ENCODE peak calls at places on chromosomes 4 and X, in ten cellular contexts. T is gastrocnemius medialis, N is epithelial cell of proximal tubule, P is endothelial cell of umbilical vein, W is OCI-LY7, V is cardiac fibroblast, X is AG04450, Y is stomach, S is endodermal cell, E is GM12865. I is an unnamed sample.

GRCh38 chrX:12113321-12113720 is 25.0 kb upstream of the FRMPD4 start:
- DNase-seq in T (no peak), N (no peak), P (no peak), W (no peak), V (peak; percentile 15), X (no peak), Y (no peak), S (no peak), E (no peak), I (no peak)

GRCh38 chr4:7960790-7961655 is 21.4 kb upstream of the AFAP1 start:
- DNase-seq in T (no peak), N (no peak), P (peak; percentile 96), W (no peak), V (peak; percentile 92), X (peak; percentile 99), Y (no peak), S (no peak), E (peak; percentile 41), I (peak; percentile 90)

GRCh38 chrX:53004038-53004437 is 44.6 kb upstream of the GPR173 start:
- DNase-seq in T (no peak), N (no peak), P (no peak), W (no peak), V (no peak), X (no peak), Y (no peak), S (no peak), E (no peak), I (no peak)

GRCh38 chr4:173218411-173219125 is 50.0 kb downstream of the GALNT7 start:
- DNase-seq in T (no peak), N (no peak), P (peak; percentile 83), W (no peak), V (peak; percentile 65), X (peak; percentile 16), Y (no peak), S (no peak), E (no peak), I (no peak)

GRCh38 chrX:72045141-72045540 is 86.6 kb downstream of the RTL5 start:
- DNase-seq in T (no peak), N (no peak), P (peak; percentile 18), W (no peak), V (no peak), X (no peak), Y (no peak), S (peak; percentile 58), E (no peak), I (peak; percentile 71)

GRCh38 chr4:22322996-22323395 is 192.9 kb downstream of the ADGRA3 start:
- DNase-seq in T (no peak), N (no peak), P (no peak), W (no peak), V (no peak), X (no peak), Y (no peak), S (no peak), E (no peak), I (no peak)

GRCh38 chrX:130715299-130715698 is 187.7 kb downstream of the ENOX2 start:
- DNase-seq in T (peak; percentile 2), N (no peak), P (no peak), W (no peak), V (peak; percentile 12), X (no peak), Y (no peak), S (no peak), E (no peak), I (no peak)

GRCh38 chr4:163536101-163536500 is 41.6 kb downstream of the TMA16 start:
- DNase-seq in T (no peak), N (no peak), P (no peak), W (no peak), V (no peak), X (peak; percentile 51), Y (no peak), S (no peak), E (no peak), I (no peak)

GRCh38 chr4:108620933-108621905 is 843 bp downstream of the RPL34 start:
- DNase-seq in T (no peak), N (no peak), P (peak; percentile 36), W (peak; percentile 13), V (peak; percentile 40), X (no peak), Y (no peak), S (no peak), E (no peak), I (peak; percentile 14)

GRCh38 chr4:108624263-108625056 is 4.1 kb downstream of the RPL34 start:
- DNase-seq in T (no peak), N (no peak), P (no peak), W (no peak), V (no peak), X (no peak), Y (no peak), S (no peak), E (no peak), I (no peak)

GRCh38 chr4:108620101-108620932 is at the start of gene RPL34:
- DNase-seq in T (peak; percentile 95), N (peak; percentile 93), P (peak; percentile 99), W (peak; percentile 98), V (peak; percentile 99), X (peak; percentile 96), Y (peak; percentile 96), S (peak; percentile 97), E (peak; percentile 98), I (peak; percentile 99)

GRCh38 chr4:108622828-108623227 is 2.5 kb downstream of the RPL34 start:
- DNase-seq in T (no peak), N (no peak), P (no peak), W (no peak), V (no peak), X (no peak), Y (no peak), S (no peak), E (no peak), I (no peak)

DNA sequence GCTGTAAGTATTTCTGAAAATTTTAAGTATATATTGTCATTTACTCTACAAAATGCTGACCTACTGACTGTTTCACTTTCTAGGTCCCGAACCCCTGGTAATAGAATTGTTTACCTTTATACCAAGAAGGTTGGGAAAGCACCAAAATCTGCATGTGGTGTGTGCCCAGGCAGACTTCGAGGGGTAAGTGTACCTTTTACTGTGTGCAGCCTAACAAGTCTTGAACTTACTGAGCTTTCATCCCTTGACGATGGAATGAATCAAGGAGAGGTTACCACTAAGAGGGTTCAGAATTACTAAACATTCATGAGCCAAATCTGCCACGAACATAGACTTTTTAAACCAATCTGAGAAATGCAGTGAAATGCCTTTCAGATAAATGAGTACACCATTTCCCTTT is 1.6 kb downstream of the RPL34 start:
- DNase-seq in T (no peak), N (no peak), P (no peak), W (no peak), V (no peak), X (no peak), Y (no peak), S (no peak), E (no peak), I (no peak)
- H3K4me3 ChIP-seq in T (peak overlapping the region; percentile 87), N (peak overlapping the region; percentile 92), P (no peak overlapping the region), W (peak overlapping the region; percentile 90), V (peak overlapping the region; percentile 82), X (peak overlapping the region; percentile 69), Y (no peak overlapping the region), S (peak overlapping the region; percentile 99), E (peak overlapping the region; percentile 99), I (peak overlapping the region; percentile 93)

GRCh38 chr4:1229117-1229849 is 19.6 kb downstream of the CTBP1 start:
- DNase-seq in T (no peak), N (no peak), P (no peak), W (no peak), V (no peak), X (no peak), Y (no peak), S (no peak), E (no peak), I (no peak)

GRCh38 chr4:1225272-1226166 is 23.4 kb downstream of the CTBP1 start:
- DNase-seq in T (no peak), N (no peak), P (no peak), W (no peak), V (no peak), X (no peak), Y (no peak), S (no peak), E (no peak), I (no peak)

GRCh38 chr4:1226598-1226997 is 22.3 kb downstream of the CTBP1 start:
- DNase-seq in T (no peak), N (no peak), P (no peak), W (no peak), V (no peak), X (no peak), Y (no peak), S (no peak), E (no peak), I (no peak)

GRCh38 chr4:1226167-1226514 is 22.8 kb downstream of the CTBP1 start:
- DNase-seq in T (no peak), N (no peak), P (no peak), W (no peak), V (no peak), X (no peak), Y (no peak), S (no peak), E (no peak), I (no peak)

GRCh38 chr4:1227817-1228216 is 21.1 kb downstream of the CTBP1 start:
- DNase-seq in T (no peak), N (no peak), P (no peak), W (no peak), V (no peak), X (no peak), Y (no peak), S (no peak), E (no peak), I (no peak)
- TF ChIP-seq CTCF in T (no peak), N (no peak), P (no peak), W (no peak), V (no peak), X (no peak), Y (no peak), S (no peak), E (no peak), I (no peak)

GRCh38 chrX:107935200-107935599 is 47.0 kb downstream of the TEX13B start:
- DNase-seq in T (no peak), N (peak; percentile 56), P (peak; percentile 9), W (no peak), V (peak; percentile 61), X (no peak), Y (no peak), S (no peak), E (no peak), I (peak; percentile 92)

GRCh38 chrX:107934262-107934661 is 47.9 kb downstream of the TEX13B start:
- DNase-seq in T (no peak), N (no peak), P (no peak), W (no peak), V (no peak), X (no peak), Y (no peak), S (no peak), E (no peak), I (no peak)

GRCh38 chrX:107940095-107940494 is 42.1 kb downstream of the TEX13B start:
- DNase-seq in T (no peak), N (no peak), P (no peak), W (no peak), V (no peak), X (no peak), Y (no peak), S (no peak), E (no peak), I (no peak)

GRCh38 chrX:107936434-107936730 is 45.8 kb downstream of the TEX13B start:
- DNase-seq in T (no peak), N (no peak), P (no peak), W (no peak), V (no peak), X (no peak), Y (no peak), S (no peak), E (no peak), I (peak; percentile 4)

GRCh38 chrX:107935664-107936433 is 46.3 kb downstream of the TEX13B start:
- DNase-seq in T (no peak), N (peak; percentile 10), P (no peak), W (no peak), V (peak; percentile 24), X (no peak), Y (no peak), S (peak; percentile 80), E (no peak), I (peak; percentile 77)
- H3K4me3 ChIP-seq in T (no peak overlapping the region), N (peak overlapping the region; percentile 65), P (peak overlapping the region; percentile 14), W (no peak overlapping the region), V (peak overlapping the region; percentile 53), X (peak overlapping the region; percentile 17), Y (peak overlapping the region; percentile 24), S (no peak overlapping the region), E (no peak overlapping the region), I (peak overlapping the region; percentile 68)

DNA sequence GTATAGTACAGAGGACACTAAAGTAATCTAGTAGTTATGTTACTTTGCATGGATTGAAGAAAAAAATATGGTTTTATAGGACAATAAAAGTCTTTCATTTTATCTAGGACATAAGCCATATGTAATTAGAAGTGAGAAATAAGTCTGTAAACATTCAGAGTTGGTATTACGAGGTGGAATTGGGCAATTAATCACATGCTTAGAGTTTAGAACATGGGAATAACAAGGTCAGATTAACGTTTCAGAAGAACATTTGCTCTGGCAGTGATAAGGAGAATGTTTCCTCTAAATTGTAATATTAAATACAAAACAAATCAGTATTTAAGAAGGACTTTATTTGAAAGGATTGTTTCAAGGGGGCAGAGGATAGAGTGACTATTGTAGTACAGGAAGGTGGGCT is 15.6 kb upstream of the SULT1E1 start:
- DNase-seq in T (no peak), N (no peak), P (peak; percentile 24), W (no peak), V (no peak), X (no peak), Y (no peak), S (no peak), E (no peak), I (no peak)
- TF ChIP-seq CTCF in T (no peak), N (no peak), P (no peak), W (no peak), V (no peak), X (no peak), Y (no peak), S (no peak), E (no peak), I (no peak)

I was measured in epithelial cell of esophagus.